ENCODE peak calls at places on chromosomes 1 and 21, in six cellular contexts. One of them, this sample, is unnamed. For H3K9me3, the result is how much of the 10 kb centered on the place peaks cover.

GRCh38 chr1:178646821-178647220 is 78.2 kb upstream of the RALGPS2 start:
- DNase-seq in lower lobe of right lung: no peak
- DNase-seq in AG04450: no peak
- DNase-seq in tibial artery: no peak
- DNase-seq in mammary epithelial cell: no peak
- DNase-seq in colonic mucosa: no peak
- DNase-seq in this sample: no peak

GRCh38 chr21:37061926-37062591 is 10.8 kb downstream of the PIGP start:
- DNase-seq in lower lobe of right lung: no peak
- DNase-seq in AG04450: no peak
- DNase-seq in tibial artery: no peak
- DNase-seq in mammary epithelial cell: no peak
- DNase-seq in colonic mucosa: no peak
- DNase-seq in this sample: no peak

GRCh38 chr1:41681331-41682136 is 197.1 kb upstream of the EDN2 start:
- DNase-seq in lower lobe of right lung: no peak
- DNase-seq in AG04450: no peak
- DNase-seq in tibial artery: peak
- DNase-seq in mammary epithelial cell: no peak
- DNase-seq in colonic mucosa: no peak
- DNase-seq in this sample: no peak

GRCh38 chr1:100584761-100585745 is 47.1 kb downstream of the GPR88 start:
- DNase-seq in lower lobe of right lung: no peak
- DNase-seq in AG04450: no peak
- DNase-seq in tibial artery: no peak
- DNase-seq in mammary epithelial cell: peak
- DNase-seq in colonic mucosa: no peak
- DNase-seq in this sample: no peak

GRCh38 chr1:152646656-152647055 is 16.5 kb upstream of the LCE2D start:
- DNase-seq in lower lobe of right lung: no peak
- DNase-seq in AG04450: no peak
- DNase-seq in tibial artery: no peak
- DNase-seq in mammary epithelial cell: no peak
- DNase-seq in colonic mucosa: no peak
- DNase-seq in this sample: no peak

GRCh38 chr1:233459968-233460367 is 132.4 kb downstream of the MAP3K21 start:
- DNase-seq in lower lobe of right lung: no peak
- DNase-seq in AG04450: no peak
- DNase-seq in tibial artery: no peak
- DNase-seq in mammary epithelial cell: no peak
- DNase-seq in colonic mucosa: no peak
- DNase-seq in this sample: no peak

GRCh38 chr1:2547210-2548067 is 8.7 kb upstream of the TNFRSF14 start:
- DNase-seq in lower lobe of right lung: peak
- DNase-seq in AG04450: no peak
- DNase-seq in tibial artery: no peak
- DNase-seq in mammary epithelial cell: no peak
- DNase-seq in colonic mucosa: no peak
- DNase-seq in this sample: peak

GRCh38 chr1:206486995-206487788 is 16.9 kb downstream of the IKBKE start:
- DNase-seq in lower lobe of right lung: peak
- DNase-seq in AG04450: no peak
- DNase-seq in tibial artery: no peak
- DNase-seq in mammary epithelial cell: no peak
- DNase-seq in colonic mucosa: no peak
- DNase-seq in this sample: no peak

GRCh38 chr1:102015728-102016127 is 19.0 kb upstream of the OLFM3 start:
- DNase-seq in lower lobe of right lung: no peak
- DNase-seq in AG04450: no peak
- DNase-seq in tibial artery: no peak
- DNase-seq in mammary epithelial cell: no peak
- DNase-seq in colonic mucosa: no peak
- DNase-seq in this sample: no peak

GRCh38 chr1:38716229-38716628 is 143.3 kb downstream of the RRAGC start:
- DNase-seq in lower lobe of right lung: no peak
- DNase-seq in AG04450: no peak
- DNase-seq in tibial artery: no peak
- DNase-seq in mammary epithelial cell: no peak
- DNase-seq in colonic mucosa: no peak
- DNase-seq in this sample: no peak

GRCh38 chr1:163459539-163459938 is 137.8 kb downstream of the NUF2 start:
- DNase-seq in lower lobe of right lung: no peak
- DNase-seq in AG04450: no peak
- DNase-seq in tibial artery: no peak
- DNase-seq in mammary epithelial cell: no peak
- DNase-seq in colonic mucosa: no peak
- DNase-seq in this sample: no peak

GRCh38 chr1:178512566-178513277 is at the start of gene TEX35:
- DNase-seq in lower lobe of right lung: no peak
- DNase-seq in AG04450: no peak
- DNase-seq in tibial artery: no peak
- DNase-seq in mammary epithelial cell: no peak
- DNase-seq in colonic mucosa: no peak
- DNase-seq in this sample: peak

GRCh38 chr1:242745079-242745478 is 220.6 kb upstream of the PLD5 start:
- DNase-seq in lower lobe of right lung: no peak
- DNase-seq in AG04450: no peak
- DNase-seq in tibial artery: no peak
- DNase-seq in mammary epithelial cell: no peak
- DNase-seq in colonic mucosa: no peak
- DNase-seq in this sample: no peak

GRCh38 chr1:211323156-211324063 is 3.2 kb upstream of the TRAF5 start:
- DNase-seq in lower lobe of right lung: no peak
- DNase-seq in AG04450: no peak
- DNase-seq in tibial artery: peak
- DNase-seq in mammary epithelial cell: peak
- DNase-seq in colonic mucosa: peak
- DNase-seq in this sample: peak

GRCh38 chr1:201896951-201897391 is 8.3 kb downstream of the SHISA4 start:
- DNase-seq in lower lobe of right lung: no peak
- DNase-seq in AG04450: no peak
- DNase-seq in tibial artery: peak
- DNase-seq in mammary epithelial cell: peak
- DNase-seq in colonic mucosa: no peak
- DNase-seq in this sample: no peak
- H3K9me3 ChIP-seq in lower lobe of right lung: under half
- H3K9me3 ChIP-seq in AG04450: under half
- H3K9me3 ChIP-seq in tibial artery: under half
- H3K9me3 ChIP-seq in mammary epithelial cell: under half
- H3K9me3 ChIP-seq in colonic mucosa: under half
- H3K9me3 ChIP-seq in this sample: under half

DNA sequence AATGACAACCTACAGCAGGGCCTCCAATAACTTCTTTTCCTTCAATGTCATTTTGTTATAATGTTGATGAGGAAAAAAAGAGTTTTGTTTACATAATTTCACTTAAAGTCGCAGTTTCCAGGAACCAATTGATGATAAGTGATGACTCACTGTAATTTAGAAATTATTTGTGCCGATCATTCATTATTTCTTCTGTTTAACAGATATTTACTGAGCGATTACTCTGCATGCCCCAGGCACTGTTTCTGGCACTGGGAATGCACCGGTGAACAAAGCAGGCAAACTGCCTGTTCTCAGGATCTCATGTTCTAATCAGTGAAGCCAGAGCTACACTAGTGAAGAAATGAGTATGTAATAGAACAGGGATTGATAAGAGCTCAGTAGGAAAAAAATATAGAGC is 403.4 kb downstream of the NTNG1 start:
- DNase-seq in lower lobe of right lung: no peak
- DNase-seq in AG04450: no peak
- DNase-seq in tibial artery: no peak
- DNase-seq in mammary epithelial cell: no peak
- DNase-seq in colonic mucosa: no peak
- DNase-seq in this sample: no peak
- H3K9me3 ChIP-seq in lower lobe of right lung: under half
- H3K9me3 ChIP-seq in AG04450: under half
- H3K9me3 ChIP-seq in tibial artery: under half
- H3K9me3 ChIP-seq in mammary epithelial cell: under half
- H3K9me3 ChIP-seq in colonic mucosa: under half
- H3K9me3 ChIP-seq in this sample: under half

GRCh38 chr1:167209044-167209443 is 11.6 kb upstream of the POU2F1 start:
- DNase-seq in lower lobe of right lung: no peak
- DNase-seq in AG04450: no peak
- DNase-seq in tibial artery: no peak
- DNase-seq in mammary epithelial cell: no peak
- DNase-seq in colonic mucosa: no peak
- DNase-seq in this sample: no peak
- H3K9me3 ChIP-seq in lower lobe of right lung: under half
- H3K9me3 ChIP-seq in AG04450: under half
- H3K9me3 ChIP-seq in tibial artery: under half
- H3K9me3 ChIP-seq in mammary epithelial cell: under half
- H3K9me3 ChIP-seq in colonic mucosa: under half
- H3K9me3 ChIP-seq in this sample: under half

DNA sequence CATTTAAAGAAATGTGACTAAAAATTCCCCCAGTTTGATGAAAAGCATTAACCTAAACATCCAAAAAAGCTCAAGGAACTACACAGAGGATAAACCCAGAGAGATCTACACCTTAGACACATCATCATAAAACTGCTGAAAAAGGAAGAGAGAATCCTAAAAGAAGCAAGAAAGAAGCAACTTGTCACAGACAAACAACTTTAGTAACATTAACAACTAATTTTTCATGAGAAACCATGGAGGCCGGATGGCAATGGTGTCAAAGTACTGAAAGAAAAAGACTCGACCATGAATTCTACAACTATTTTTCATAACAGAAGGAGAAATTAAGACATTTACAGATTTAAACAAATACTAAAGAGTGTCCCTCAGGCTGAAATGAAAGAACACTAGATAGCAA is 17.7 kb downstream of the ZNF644 start:
- DNase-seq in lower lobe of right lung: no peak
- DNase-seq in AG04450: no peak
- DNase-seq in tibial artery: no peak
- DNase-seq in mammary epithelial cell: no peak
- DNase-seq in colonic mucosa: no peak
- DNase-seq in this sample: no peak
- H3K9me3 ChIP-seq in lower lobe of right lung: under half
- H3K9me3 ChIP-seq in AG04450: under half
- H3K9me3 ChIP-seq in tibial artery: under half
- H3K9me3 ChIP-seq in mammary epithelial cell: under half
- H3K9me3 ChIP-seq in colonic mucosa: under half
- H3K9me3 ChIP-seq in this sample: under half

DNA sequence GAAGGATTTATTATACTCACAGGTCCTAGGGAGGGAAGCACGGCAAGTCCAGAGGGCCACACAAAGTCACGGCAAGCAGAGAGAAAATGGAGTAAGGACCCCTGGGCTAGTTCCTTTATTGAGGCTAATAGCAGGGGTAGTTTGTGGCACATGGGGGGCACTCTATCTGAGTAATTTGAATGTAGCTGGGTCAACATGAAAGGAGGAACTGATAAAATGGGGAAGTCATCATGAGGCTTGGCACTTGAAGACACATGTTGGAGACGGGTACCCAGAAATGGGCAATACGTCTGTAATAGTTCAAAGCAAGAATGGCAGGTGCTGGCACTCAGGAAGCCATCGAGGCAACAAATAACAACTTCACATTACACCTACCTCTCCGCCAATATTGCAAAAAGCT is 1136.4 kb downstream of the MRPL39 start:
- DNase-seq in lower lobe of right lung: no peak
- DNase-seq in AG04450: no peak
- DNase-seq in tibial artery: no peak
- DNase-seq in mammary epithelial cell: no peak
- DNase-seq in colonic mucosa: no peak
- DNase-seq in this sample: no peak
- H3K9me3 ChIP-seq in lower lobe of right lung: under half
- H3K9me3 ChIP-seq in AG04450: under half
- H3K9me3 ChIP-seq in tibial artery: under half
- H3K9me3 ChIP-seq in mammary epithelial cell: under half
- H3K9me3 ChIP-seq in colonic mucosa: under half
- H3K9me3 ChIP-seq in this sample: under half

DNA sequence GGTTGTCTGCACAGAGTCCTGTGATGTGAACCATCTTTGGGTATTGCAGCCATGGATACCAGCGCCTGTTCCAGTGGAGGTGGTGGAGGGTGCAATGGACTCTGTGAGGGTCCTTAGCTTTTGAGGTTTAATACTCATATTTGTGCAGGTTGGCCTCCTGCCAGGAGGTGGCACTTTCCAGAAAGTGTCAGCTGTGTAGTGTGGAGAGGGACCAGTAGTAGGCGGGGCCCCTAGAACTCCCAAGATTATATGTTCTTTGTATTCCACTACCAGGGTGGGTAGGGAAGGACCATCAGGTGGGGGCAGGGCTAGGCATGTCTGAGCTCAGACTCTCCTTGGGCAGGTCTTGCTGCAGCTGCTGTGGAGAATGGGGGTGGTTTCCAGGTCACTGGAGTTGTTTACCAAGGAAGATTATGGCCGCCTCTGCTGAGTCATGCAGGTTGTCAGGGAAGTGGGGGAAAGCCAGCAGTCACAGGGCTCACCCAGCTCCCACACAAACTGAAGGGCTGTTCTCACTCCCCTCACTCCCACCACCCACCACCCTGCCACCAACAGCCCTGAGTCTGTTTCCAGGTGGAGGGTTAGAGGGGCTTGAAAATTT is 31.2 kb upstream of the ZNF678 start:
- DNase-seq in lower lobe of right lung: no peak
- DNase-seq in AG04450: no peak
- DNase-seq in tibial artery: no peak
- DNase-seq in mammary epithelial cell: no peak
- DNase-seq in colonic mucosa: no peak
- DNase-seq in this sample: no peak
- H3K9me3 ChIP-seq in lower lobe of right lung: half or more
- H3K9me3 ChIP-seq in AG04450: under half
- H3K9me3 ChIP-seq in tibial artery: under half
- H3K9me3 ChIP-seq in mammary epithelial cell: under half
- H3K9me3 ChIP-seq in colonic mucosa: under half
- H3K9me3 ChIP-seq in this sample: under half

DNA sequence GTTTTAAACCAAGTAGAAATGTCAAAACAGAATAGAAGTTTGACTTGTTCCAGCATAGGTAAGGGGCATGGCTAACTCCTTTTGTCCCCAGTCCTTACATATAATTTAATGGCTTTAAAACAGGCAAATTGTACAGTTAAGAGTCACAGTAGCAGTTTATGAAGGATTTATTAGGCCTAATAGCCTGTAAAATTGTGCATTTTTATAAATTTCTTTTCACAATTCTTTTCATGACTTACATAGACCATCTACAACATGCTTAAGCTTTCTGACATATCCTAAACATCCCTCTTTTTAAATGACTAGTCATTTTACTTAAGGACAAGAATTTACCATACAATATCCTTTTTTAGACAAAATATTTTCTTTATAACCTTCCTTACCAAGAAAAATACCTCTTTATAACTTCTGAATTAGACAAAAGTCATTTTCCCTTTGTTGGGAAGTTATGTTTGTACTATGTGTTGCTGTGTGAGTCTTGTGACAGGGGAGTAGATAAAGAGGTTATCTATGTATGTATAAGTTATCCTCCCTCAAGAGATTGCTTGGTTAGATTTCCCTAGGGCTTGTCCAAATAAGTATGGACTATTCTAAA is 34.5 kb upstream of the SLC5A9 start:
- DNase-seq in lower lobe of right lung: no peak
- DNase-seq in AG04450: no peak
- DNase-seq in tibial artery: no peak
- DNase-seq in mammary epithelial cell: no peak
- DNase-seq in colonic mucosa: no peak
- DNase-seq in this sample: no peak
- H3K9me3 ChIP-seq in lower lobe of right lung: under half
- H3K9me3 ChIP-seq in AG04450: under half
- H3K9me3 ChIP-seq in tibial artery: under half
- H3K9me3 ChIP-seq in mammary epithelial cell: under half
- H3K9me3 ChIP-seq in colonic mucosa: under half
- H3K9me3 ChIP-seq in this sample: under half

This sample was measured in Peyer's patch.